ENCODE peak calls at places on chromosomes 11 and 22, in four cellular contexts. One of them, this sample, is unnamed.

GRCh38 chr11:117866526-117866925 is 9.9 kb downstream of the FXYD6 start:
- DNase-seq in upper lobe of right lung: no peak
- DNase-seq in breast epithelium: no peak
- DNase-seq in heart left ventricle: no peak
- DNase-seq in this sample: no peak

GRCh38 chr11:88338223-88338661 is 706 bp upstream of the CTSC start:
- DNase-seq in upper lobe of right lung: peak; percentile 73
- DNase-seq in heart left ventricle: peak; percentile 61
- DNase-seq in breast epithelium: no peak
- DNase-seq in this sample: peak; percentile 31

GRCh38 chr11:1305063-1305495 is 4.4 kb downstream of the TOLLIP start:
- DNase-seq in heart left ventricle: no peak
- DNase-seq in upper lobe of right lung: no peak
- DNase-seq in breast epithelium: no peak
- DNase-seq in this sample: no peak

GRCh38 chr22:45205624-45205925 is 35.1 kb downstream of the KIAA0930 start:
- DNase-seq in heart left ventricle: no peak
- DNase-seq in breast epithelium: no peak
- DNase-seq in upper lobe of right lung: no peak
- DNase-seq in this sample: no peak

GRCh38 chr11:71089571-71089970 is 162.8 kb downstream of the SHANK2 start:
- DNase-seq in breast epithelium: no peak
- DNase-seq in heart left ventricle: no peak
- DNase-seq in upper lobe of right lung: no peak
- DNase-seq in this sample: no peak

GRCh38 chr22:45064313-45065268 is 54.8 kb upstream of the PHF21B start:
- DNase-seq in upper lobe of right lung: no peak
- DNase-seq in breast epithelium: no peak
- DNase-seq in heart left ventricle: no peak
- DNase-seq in this sample: no peak

GRCh38 chr11:3208272-3208671 is 10.3 kb downstream of the MRGPRG start:
- DNase-seq in breast epithelium: no peak
- DNase-seq in heart left ventricle: no peak
- DNase-seq in upper lobe of right lung: peak; percentile 27
- DNase-seq in this sample: no peak

GRCh38 chr11:116353517-116353916 is 419.3 kb downstream of the BUD13 start:
- DNase-seq in breast epithelium: no peak
- DNase-seq in heart left ventricle: no peak
- DNase-seq in upper lobe of right lung: no peak
- DNase-seq in this sample: no peak

GRCh38 chr11:62001450-62002178 is 34.2 kb upstream of the FTH1 start:
- DNase-seq in heart left ventricle: no peak
- DNase-seq in upper lobe of right lung: peak; percentile 66
- DNase-seq in breast epithelium: no peak
- DNase-seq in this sample: peak; percentile 24

GRCh38 chr11:92822410-92822809 is 147.0 kb upstream of the MTNR1B start:
- DNase-seq in heart left ventricle: no peak
- DNase-seq in breast epithelium: no peak
- DNase-seq in upper lobe of right lung: no peak
- DNase-seq in this sample: no peak

GRCh38 chr22:35397095-35397904 is 2.6 kb upstream of the MCM5 start:
- DNase-seq in breast epithelium: no peak
- DNase-seq in heart left ventricle: no peak
- DNase-seq in upper lobe of right lung: no peak
- DNase-seq in this sample: no peak

GRCh38 chr11:110429614-110430266 is at the start of gene FDX1:
- DNase-seq in upper lobe of right lung: peak; percentile 93
- DNase-seq in heart left ventricle: peak; percentile 90
- DNase-seq in breast epithelium: peak; percentile 65
- DNase-seq in this sample: peak; percentile 56

GRCh38 chr22:20937794-20938148 is 20.6 kb downstream of the CRKL start:
- DNase-seq in upper lobe of right lung: no peak
- DNase-seq in breast epithelium: no peak
- DNase-seq in heart left ventricle: no peak
- DNase-seq in this sample: no peak

GRCh38 chr11:90220391-90220790 is 2.5 kb downstream of the CHORDC1 start:
- DNase-seq in breast epithelium: no peak
- DNase-seq in upper lobe of right lung: no peak
- DNase-seq in heart left ventricle: no peak
- DNase-seq in this sample: no peak

GRCh38 chr11:1570001-1570453 is 2.0 kb downstream of the DUSP8 start:
- DNase-seq in breast epithelium: no peak
- DNase-seq in upper lobe of right lung: no peak
- DNase-seq in heart left ventricle: no peak
- DNase-seq in this sample: no peak

GRCh38 chr22:25154686-25154999 is 45.0 kb upstream of the CRYBB3 start:
- DNase-seq in heart left ventricle: no peak
- DNase-seq in breast epithelium: no peak
- DNase-seq in upper lobe of right lung: no peak
- DNase-seq in this sample: no peak

GRCh38 chr11:81492923-81493445 is 1240.7 kb downstream of the FAM181B start:
- DNase-seq in heart left ventricle: no peak
- DNase-seq in breast epithelium: no peak
- DNase-seq in upper lobe of right lung: no peak
- DNase-seq in this sample: no peak

GRCh38 chr11:120147094-120147949 is 9.4 kb upstream of the TRIM29 start:
- DNase-seq in heart left ventricle: no peak
- DNase-seq in breast epithelium: no peak
- DNase-seq in upper lobe of right lung: no peak
- DNase-seq in this sample: no peak

GRCh38 chr22:32059426-32059825 is 16.4 kb downstream of the SLC5A1 start:
- DNase-seq in upper lobe of right lung: no peak
- DNase-seq in heart left ventricle: no peak
- DNase-seq in breast epithelium: no peak
- DNase-seq in this sample: no peak

GRCh38 chr22:23149743-23150238 is 4.5 kb downstream of the RAB36 start:
- DNase-seq in upper lobe of right lung: no peak
- DNase-seq in breast epithelium: no peak
- DNase-seq in heart left ventricle: peak; percentile 57
- DNase-seq in this sample: no peak

GRCh38 chr22:38192475-38192863 is 9.3 kb upstream of the MAFF start:
- DNase-seq in breast epithelium: no peak
- DNase-seq in heart left ventricle: no peak
- DNase-seq in upper lobe of right lung: no peak
- DNase-seq in this sample: no peak

GRCh38 chr11:113634940-113635575 is 71.0 kb downstream of the TMPRSS5 start:
- DNase-seq in breast epithelium: no peak
- DNase-seq in heart left ventricle: no peak
- DNase-seq in upper lobe of right lung: no peak
- DNase-seq in this sample: no peak

GRCh38 chr22:42797021-42797420 is 60.1 kb downstream of the ARFGAP3 start:
- DNase-seq in breast epithelium: no peak
- DNase-seq in upper lobe of right lung: no peak
- DNase-seq in heart left ventricle: peak; percentile 56
- DNase-seq in this sample: no peak

GRCh38 chr11:35588627-35589026 is 29.6 kb upstream of the FJX1 start:
- DNase-seq in heart left ventricle: no peak
- DNase-seq in breast epithelium: no peak
- DNase-seq in upper lobe of right lung: no peak
- DNase-seq in this sample: no peak

GRCh38 chr11:66136752-66137123 is 66.7 kb downstream of the PACS1 start:
- DNase-seq in upper lobe of right lung: no peak
- DNase-seq in breast epithelium: no peak
- DNase-seq in heart left ventricle: no peak
- DNase-seq in this sample: no peak

GRCh38 chr11:76296731-76297130 is 84.2 kb downstream of the THAP12 start:
- DNase-seq in breast epithelium: no peak
- DNase-seq in upper lobe of right lung: no peak
- DNase-seq in heart left ventricle: no peak
- DNase-seq in this sample: no peak

GRCh38 chr22:45454260-45454659 is 40.8 kb downstream of the RIBC2 start:
- DNase-seq in upper lobe of right lung: no peak
- DNase-seq in heart left ventricle: no peak
- DNase-seq in breast epithelium: no peak
- DNase-seq in this sample: no peak

GRCh38 chr22:38740754-38741153 is 15.0 kb downstream of the SUN2 start:
- DNase-seq in breast epithelium: no peak
- DNase-seq in upper lobe of right lung: no peak
- DNase-seq in heart left ventricle: peak; percentile 8
- DNase-seq in this sample: no peak

GRCh38 chr11:20045098-20045688 is 115.1 kb downstream of the DBX1 start:
- DNase-seq in upper lobe of right lung: no peak
- DNase-seq in heart left ventricle: peak; percentile 84
- DNase-seq in breast epithelium: no peak
- DNase-seq in this sample: no peak

GRCh38 chr11:70522613-70523311 is 124.4 kb downstream of the CTTN start:
- DNase-seq in heart left ventricle: no peak
- DNase-seq in breast epithelium: no peak
- DNase-seq in upper lobe of right lung: peak; percentile 71
- DNase-seq in this sample: no peak

GRCh38 chr22:39570226-39570625 is 327 bp upstream of the CACNA1I start:
- DNase-seq in heart left ventricle: no peak
- DNase-seq in upper lobe of right lung: no peak
- DNase-seq in breast epithelium: no peak
- DNase-seq in this sample: no peak

GRCh38 chr11:85238907-85239306 is 388.2 kb downstream of the DLG2 start:
- DNase-seq in upper lobe of right lung: no peak
- DNase-seq in breast epithelium: no peak
- DNase-seq in heart left ventricle: no peak
- DNase-seq in this sample: no peak

GRCh38 chr11:72338741-72339140 is 94.8 kb upstream of the PHOX2A start:
- DNase-seq in heart left ventricle: no peak
- DNase-seq in upper lobe of right lung: no peak
- DNase-seq in breast epithelium: no peak
- DNase-seq in this sample: no peak

DNA sequence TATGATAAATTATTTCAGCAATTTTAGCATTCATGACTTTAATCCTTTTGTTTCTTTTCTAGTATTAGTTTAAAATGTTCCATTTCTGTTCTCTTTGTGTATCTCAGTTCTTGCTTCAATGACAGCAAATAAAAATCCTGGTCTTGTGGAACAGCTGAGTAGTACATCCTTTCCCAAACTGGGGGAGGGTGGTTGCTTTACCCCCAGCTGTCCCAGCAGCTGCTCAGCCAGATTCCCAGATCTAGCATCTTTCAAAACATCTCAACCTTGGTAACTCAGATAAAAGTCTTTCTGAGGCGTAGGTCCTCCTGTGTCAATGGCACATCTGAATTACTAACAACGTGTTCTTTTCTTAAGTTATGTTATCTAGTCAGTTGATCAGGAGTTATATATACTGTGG is 72.2 kb upstream of the GRK2 start:
- DNase-seq in breast epithelium: no peak
- DNase-seq in heart left ventricle: no peak
- DNase-seq in upper lobe of right lung: no peak
- DNase-seq in this sample: no peak
- H3K36me3 ChIP-seq in breast epithelium: no peaks in the 10 kb centered on the region
- H3K36me3 ChIP-seq in heart left ventricle: peaks cover 58% of the 10 kb centered on the region
- H3K36me3 ChIP-seq in upper lobe of right lung: peaks cover 24% of the 10 kb centered on the region
- H3K36me3 ChIP-seq in this sample: no peaks in the 10 kb centered on the region

GRCh38 chr11:132496341-132496740 is 1036.0 kb downstream of the OPCML start:
- DNase-seq in upper lobe of right lung: no peak
- DNase-seq in heart left ventricle: no peak
- DNase-seq in breast epithelium: no peak
- DNase-seq in this sample: no peak

GRCh38 chr11:132490976-132491375 is 1041.3 kb downstream of the OPCML start:
- DNase-seq in heart left ventricle: no peak
- DNase-seq in upper lobe of right lung: no peak
- DNase-seq in breast epithelium: no peak
- DNase-seq in this sample: no peak

GRCh38 chr11:132499661-132500060 is 1032.6 kb downstream of the OPCML start:
- DNase-seq in upper lobe of right lung: no peak
- DNase-seq in heart left ventricle: no peak
- DNase-seq in breast epithelium: no peak
- DNase-seq in this sample: no peak

GRCh38 chr11:132493786-132494185 is 1038.5 kb downstream of the OPCML start:
- DNase-seq in upper lobe of right lung: no peak
- DNase-seq in heart left ventricle: no peak
- DNase-seq in breast epithelium: no peak
- DNase-seq in this sample: no peak
- H3K36me3 ChIP-seq in upper lobe of right lung: no peaks in the 10 kb centered on the region
- H3K36me3 ChIP-seq in heart left ventricle: no peaks in the 10 kb centered on the region
- H3K36me3 ChIP-seq in breast epithelium: no peaks in the 10 kb centered on the region
- H3K36me3 ChIP-seq in this sample: no peaks in the 10 kb centered on the region

GRCh38 chr11:46304605-46305004 is 27.1 kb downstream of the CREB3L1 start:
- DNase-seq in upper lobe of right lung: no peak
- DNase-seq in heart left ventricle: no peak
- DNase-seq in breast epithelium: no peak
- DNase-seq in this sample: no peak
- H3K36me3 ChIP-seq in upper lobe of right lung: no peaks in the 10 kb centered on the region
- H3K36me3 ChIP-seq in heart left ventricle: peaks cover 17% of the 10 kb centered on the region
- H3K36me3 ChIP-seq in breast epithelium: no peaks in the 10 kb centered on the region
- H3K36me3 ChIP-seq in this sample: no peaks in the 10 kb centered on the region

GRCh38 chr11:130141561-130142341 is 17.8 kb upstream of the ST14 start:
- DNase-seq in breast epithelium: no peak
- DNase-seq in upper lobe of right lung: no peak
- DNase-seq in heart left ventricle: peak; percentile 38
- DNase-seq in this sample: no peak
- H3K36me3 ChIP-seq in breast epithelium: no peaks in the 10 kb centered on the region
- H3K36me3 ChIP-seq in upper lobe of right lung: peaks cover 75% of the 10 kb centered on the region
- H3K36me3 ChIP-seq in heart left ventricle: peaks cover 67% of the 10 kb centered on the region
- H3K36me3 ChIP-seq in this sample: no peaks in the 10 kb centered on the region

DNA sequence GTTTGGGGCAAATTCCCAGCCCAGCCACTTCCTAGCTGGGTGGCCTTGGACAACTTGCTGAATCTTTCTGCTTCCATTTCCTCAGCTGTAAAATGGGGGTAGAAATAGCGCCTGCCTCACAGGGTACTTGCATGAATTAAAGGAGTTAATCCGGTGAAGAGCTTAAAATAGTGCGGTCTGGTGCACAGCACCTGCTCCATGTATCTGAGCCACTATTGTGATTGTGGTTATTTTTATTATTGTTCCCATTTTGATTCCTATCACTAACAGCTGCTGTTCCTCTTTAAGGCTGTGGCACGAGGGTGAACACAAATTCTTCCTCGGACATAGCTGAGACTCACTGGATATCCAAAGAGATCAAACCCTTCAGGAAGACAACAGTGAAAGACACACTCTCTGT is 46.9 kb upstream of the TP53I11 start:
- DNase-seq in breast epithelium: no peak
- DNase-seq in heart left ventricle: no peak
- DNase-seq in upper lobe of right lung: no peak
- DNase-seq in this sample: no peak
- H3K36me3 ChIP-seq in breast epithelium: no peaks in the 10 kb centered on the region
- H3K36me3 ChIP-seq in heart left ventricle: no peaks in the 10 kb centered on the region
- H3K36me3 ChIP-seq in upper lobe of right lung: no peaks in the 10 kb centered on the region
- H3K36me3 ChIP-seq in this sample: no peaks in the 10 kb centered on the region

This sample was measured in tibial nerve.